ENCODE peak calls at places on chromosomes 13 and 19, in four cellular contexts. T, K, S and E are unnamed samples.

GRCh38 chr13:51068501-51068900 is 42.6 kb downstream of the C13orf42 start:
- DNase-seq in K (no peak), S (no peak), T (no peak), E (no peak)

GRCh38 chr13:51041126-51041525 is 69.9 kb downstream of the C13orf42 start:
- DNase-seq in K (no peak), S (no peak), T (no peak), E (no peak)

GRCh38 chr19:4454952-4455738 is 2.4 kb downstream of the UBXN6 start:
- DNase-seq in S (peak), T (no peak), K (no peak), E (peak)

GRCh38 chr13:104296301-104296700 is 1230.1 kb upstream of the SLC10A2 start:
- DNase-seq in T (no peak), K (no peak), S (no peak), E (no peak)

GRCh38 chr19:18520848-18521691 is 800 bp downstream of the ELL start:
- DNase-seq in K (peak), S (peak), T (peak), E (peak)

GRCh38 chr13:46665630-46666482 is 112.9 kb downstream of the LRCH1 start:
- DNase-seq in K (no peak), S (peak), T (no peak), E (no peak)

GRCh38 chr19:35966771-35967170 is 28.2 kb upstream of the SDHAF1 start:
- DNase-seq in T (no peak), S (no peak), K (no peak), E (no peak)

GRCh38 chr13:110116072-110116487 is 190.9 kb downstream of the COL4A1 start:
- DNase-seq in S (peak), K (peak), T (peak), E (no peak)

GRCh38 chr13:102231486-102231885 is 170.4 kb downstream of the FGF14 start:
- DNase-seq in S (no peak), T (no peak), K (no peak), E (no peak)

GRCh38 chr13:98349731-98350305 is 172.7 kb upstream of the RNF113B start:
- DNase-seq in S (peak), T (no peak), K (peak), E (no peak)

DNA sequence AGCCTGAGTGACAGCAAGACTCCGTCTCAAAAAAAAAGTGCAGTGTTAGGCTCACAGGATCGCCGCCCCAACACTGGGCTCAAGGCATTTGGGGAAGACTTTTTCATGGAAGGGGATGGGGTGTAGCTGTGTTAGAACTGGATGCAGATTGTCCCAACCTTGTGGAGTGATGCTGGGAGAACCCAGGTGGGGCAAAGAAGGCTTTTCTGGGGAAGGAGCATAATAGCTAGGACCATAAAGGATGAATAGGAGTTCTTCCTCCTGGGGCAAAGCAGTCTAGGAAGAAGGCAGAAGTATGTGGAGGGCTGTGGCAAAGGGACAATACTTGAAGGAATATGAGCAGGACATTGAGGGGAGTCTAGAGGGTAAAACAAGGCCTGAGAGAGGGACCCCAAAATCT is 11.2 kb downstream of the TLE6 start:
- DNase-seq in K (no peak), T (no peak), S (no peak), E (no peak)
- H3K4me3 ChIP-seq in K (no peak), T (no peak), S (no peak), E (no peak)

DNA sequence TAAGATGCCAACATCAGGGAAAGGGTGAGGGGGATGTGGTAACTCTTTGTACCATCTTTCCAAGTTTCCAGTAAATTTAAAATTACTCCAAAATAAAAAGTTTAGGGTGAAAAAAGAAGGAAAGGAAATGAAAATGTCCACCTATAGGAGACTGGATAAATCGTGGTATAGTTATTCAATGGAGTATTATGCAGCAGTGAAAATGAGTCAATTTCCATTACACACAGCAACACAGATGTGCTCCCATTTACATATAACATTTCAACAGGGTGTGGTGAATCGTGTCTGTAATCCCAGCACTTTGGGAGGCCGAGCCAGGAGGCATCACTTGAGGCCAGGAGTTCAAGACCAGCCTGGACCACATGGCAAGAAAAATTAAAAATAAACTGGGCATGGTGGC is 7.4 kb upstream of the ZNF541 start:
- DNase-seq in S (no peak), K (no peak), T (no peak), E (no peak)
- H3K27ac ChIP-seq in S (no peak), K (no peak), T (no peak), E (no peak)

GRCh38 chr19:47240996-47241918 is 10.3 kb upstream of the BBC3 start:
- DNase-seq in S (peak), K (peak), T (peak), E (peak)

GRCh38 chr19:47240561-47240960 is 9.6 kb upstream of the BBC3 start:
- DNase-seq in K (no peak), S (no peak), T (no peak), E (no peak)

GRCh38 chr19:47241919-47242644 is 11.1 kb upstream of the BBC3 start:
- DNase-seq in K (no peak), S (no peak), T (no peak), E (no peak)

GRCh38 chr19:47243776-47244547 is 12.4 kb upstream of the CCDC9 start:
- DNase-seq in S (peak), K (peak), T (peak), E (peak)

DNA sequence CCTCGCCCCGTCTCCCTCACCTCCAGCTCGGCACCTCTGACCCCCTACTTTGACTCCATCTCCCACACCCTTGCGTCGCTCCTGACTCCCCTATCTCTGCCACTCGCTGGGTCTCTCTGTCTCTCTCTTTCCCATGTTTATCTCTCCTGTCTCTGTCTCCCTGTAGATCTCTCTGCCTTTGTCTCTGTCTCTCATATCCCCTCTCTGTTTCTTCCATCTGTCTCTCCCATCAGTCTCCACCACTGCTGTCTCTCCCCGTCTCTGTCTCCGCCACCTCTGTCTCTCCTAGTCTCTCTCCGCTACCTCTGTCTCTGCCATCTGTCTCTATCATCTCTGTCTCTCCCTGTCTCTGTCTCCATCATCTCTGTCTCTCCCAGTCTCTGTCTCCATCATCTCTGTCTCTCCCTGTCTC is 12.4 kb upstream of the BBC3 start:
- DNase-seq in K (no peak), T (no peak), S (no peak), E (no peak)
- H3K4me3 ChIP-seq in K (peak), T (peak), S (peak), E (no peak)

GRCh38 chr13:100671389-100672182 is 3.0 kb downstream of the TMTC4 start:
- DNase-seq in T (no peak), S (no peak), K (no peak), E (no peak)
- H3K27ac ChIP-seq in T (no peak), S (no peak), K (no peak), E (no peak)

GRCh38 chr19:52188822-52189744 is 769 bp upstream of the PPP2R1A start:
- DNase-seq in T (peak), S (peak), K (no peak), E (peak)

GRCh38 chr19:52191374-52191773 is 1.5 kb downstream of the PPP2R1A start:
- DNase-seq in T (no peak), K (no peak), S (no peak), E (no peak)

GRCh38 chr19:52189745-52190678 is at the start of gene PPP2R1A:
- DNase-seq in S (peak), T (peak), K (peak), E (peak)

GRCh38 chr19:52190679-52191293 is 934 bp downstream of the PPP2R1A start:
- DNase-seq in T (peak), K (peak), S (no peak), E (peak)

GRCh38 chr19:52191951-52192350 is 2.1 kb downstream of the PPP2R1A start:
- DNase-seq in K (no peak), S (no peak), T (no peak), E (no peak)
- H3K4me3 ChIP-seq in K (peak), S (no peak), T (peak), E (no peak)

DNA sequence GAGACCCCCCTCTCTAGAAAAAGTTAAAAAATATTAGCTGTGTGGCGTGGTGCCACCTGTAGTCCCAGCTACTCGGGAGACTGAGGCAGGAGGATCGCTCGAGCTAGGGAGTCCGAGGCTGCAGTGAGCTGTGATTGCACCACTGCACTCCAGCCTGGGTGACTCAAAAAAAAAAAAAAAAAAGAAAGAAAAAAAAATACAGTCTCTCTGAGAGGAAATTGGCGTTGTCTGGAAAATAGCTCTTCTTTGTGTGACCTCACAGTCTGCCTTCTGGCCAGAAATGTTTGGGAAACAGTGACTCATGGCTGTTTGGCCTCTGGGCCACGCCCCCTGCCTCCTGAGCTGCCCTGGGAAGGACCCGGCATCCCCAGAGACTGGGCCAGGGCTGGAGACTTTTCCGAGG is 10.7 kb downstream of the MARCHF2 start:
- DNase-seq in T (peak), K (no peak), S (peak), E (peak)
- H3K27ac ChIP-seq in T (peak), K (no peak), S (peak), E (peak)

GRCh38 chr19:55041244-55041626 is 3.2 kb upstream of the GP6 start:
- DNase-seq in K (no peak), S (no peak), T (peak), E (no peak)
- H3K4me3 ChIP-seq in K (no peak), S (no peak), T (no peak), E (no peak)

GRCh38 chr13:24065172-24065571 is 95.3 kb upstream of the SPATA13 start:
- DNase-seq in T (no peak), S (no peak), K (no peak), E (no peak)

GRCh38 chr13:24066405-24067292 is 93.9 kb upstream of the SPATA13 start:
- DNase-seq in S (no peak), T (no peak), K (no peak), E (no peak)

GRCh38 chr13:24060993-24061392 is 99.5 kb upstream of the SPATA13 start:
- DNase-seq in K (no peak), S (no peak), T (no peak), E (no peak)

GRCh38 chr13:24063281-24063851 is 97.2 kb upstream of the SPATA13 start:
- DNase-seq in T (no peak), S (no peak), K (no peak), E (peak)

GRCh38 chr13:24064258-24064860 is 96.2 kb upstream of the SPATA13 start:
- DNase-seq in T (no peak), K (no peak), S (no peak), E (no peak)
- H3K27ac ChIP-seq in T (no peak), K (no peak), S (no peak), E (peak)

GRCh38 chr19:55062735-55063491 is at the start of gene RDH13:
- DNase-seq in T (peak), S (peak), K (peak), E (peak)
- H3K4me3 ChIP-seq in T (peak), S (peak), K (peak), E (peak)

GRCh38 chr19:31350033-31350692 is 927 bp upstream of the TSHZ3 start:
- DNase-seq in S (peak), T (no peak), K (peak), E (peak)
- H3K27ac ChIP-seq in S (peak), T (peak), K (no peak), E (peak)